ENCODE peak calls at places on chromosomes 13 and 19, in four cellular contexts. One of them, this sample, is unnamed.

GRCh38 chr19:37227996-37228395 is 10.0 kb downstream of the ZNF383 start:
- DNase-seq in H1: no peak
- DNase-seq in HCT116: no peak
- DNase-seq in GM12878: no peak
- DNase-seq in this sample: no peak

GRCh38 chr13:29707876-29708543 is 112.5 kb upstream of the SLC7A1 start:
- DNase-seq in HCT116: peak
- DNase-seq in GM12878: no peak
- DNase-seq in H1: peak
- DNase-seq in this sample: no peak

GRCh38 chr19:5985098-5985783 is 7.3 kb upstream of the RANBP3 start:
- DNase-seq in H1: no peak
- DNase-seq in GM12878: no peak
- DNase-seq in HCT116: no peak
- DNase-seq in this sample: no peak

GRCh38 chr13:79481685-79482052 is 714 bp downstream of the NDFIP2 start:
- DNase-seq in H1: no peak
- DNase-seq in GM12878: no peak
- DNase-seq in HCT116: no peak
- DNase-seq in this sample: no peak

GRCh38 chr13:48644141-48644540 is 9.6 kb upstream of the CYSLTR2 start:
- DNase-seq in HCT116: no peak
- DNase-seq in GM12878: no peak
- DNase-seq in H1: no peak
- DNase-seq in this sample: no peak

GRCh38 chr13:79432992-79433391 is 26.9 kb upstream of the RBM26 start:
- DNase-seq in H1: no peak
- DNase-seq in GM12878: no peak
- DNase-seq in HCT116: no peak
- DNase-seq in this sample: no peak

GRCh38 chr13:110652231-110652730 is 36.9 kb downstream of the NAXD start:
- DNase-seq in GM12878: no peak
- DNase-seq in HCT116: no peak
- DNase-seq in H1: no peak
- DNase-seq in this sample: no peak

GRCh38 chr13:86870388-86870966 is 800.7 kb upstream of the SLITRK5 start:
- DNase-seq in HCT116: no peak
- DNase-seq in GM12878: no peak
- DNase-seq in H1: no peak
- DNase-seq in this sample: no peak

GRCh38 chr13:42720116-42720857 is 61.1 kb upstream of the FAM216B start:
- DNase-seq in HCT116: peak
- DNase-seq in H1: no peak
- DNase-seq in GM12878: peak
- DNase-seq in this sample: peak

GRCh38 chr19:6862673-6863078 is 24.7 kb upstream of the ADGRE1 start:
- DNase-seq in H1: peak
- DNase-seq in GM12878: peak
- DNase-seq in HCT116: peak
- DNase-seq in this sample: peak

GRCh38 chr19:54506079-54506478 is 3.4 kb downstream of the LAIR2 start:
- DNase-seq in GM12878: no peak
- DNase-seq in H1: no peak
- DNase-seq in HCT116: no peak
- DNase-seq in this sample: no peak

GRCh38 chr13:59356607-59357006 is 807.1 kb downstream of the DIAPH3 start:
- DNase-seq in H1: no peak
- DNase-seq in GM12878: no peak
- DNase-seq in HCT116: no peak
- DNase-seq in this sample: no peak

GRCh38 chr19:37007587-37008220 is 70.5 kb upstream of the ZNF420 start:
- DNase-seq in H1: peak
- DNase-seq in GM12878: no peak
- DNase-seq in HCT116: no peak
- DNase-seq in this sample: no peak

GRCh38 chr19:49761249-49761624 is 1.9 kb downstream of the TSKS start:
- DNase-seq in GM12878: no peak
- DNase-seq in HCT116: no peak
- DNase-seq in H1: no peak
- DNase-seq in this sample: no peak

GRCh38 chr19:45211751-45212381 is 33.3 kb downstream of the BLOC1S3 start:
- DNase-seq in GM12878: no peak
- DNase-seq in HCT116: no peak
- DNase-seq in H1: no peak
- DNase-seq in this sample: no peak

GRCh38 chr13:20654156-20654555 is 49.3 kb upstream of the IL17D start:
- DNase-seq in GM12878: no peak
- DNase-seq in HCT116: no peak
- DNase-seq in H1: no peak
- DNase-seq in this sample: no peak

GRCh38 chr13:109868583-109869311 is 82.4 kb upstream of the IRS2 start:
- DNase-seq in HCT116: no peak
- DNase-seq in GM12878: no peak
- DNase-seq in H1: no peak
- DNase-seq in this sample: no peak

GRCh38 chr13:114106991-114107685 is 25.3 kb downstream of the RASA3 start:
- DNase-seq in GM12878: no peak
- DNase-seq in H1: no peak
- DNase-seq in HCT116: no peak
- DNase-seq in this sample: no peak

GRCh38 chr19:3604987-3605343 is 1.7 kb downstream of the TBXA2R start:
- DNase-seq in GM12878: peak
- DNase-seq in H1: no peak
- DNase-seq in HCT116: no peak
- DNase-seq in this sample: no peak

GRCh38 chr13:98201178-98201577 is 24.1 kb upstream of the RNF113B start:
- DNase-seq in HCT116: no peak
- DNase-seq in H1: no peak
- DNase-seq in GM12878: no peak
- DNase-seq in this sample: no peak

GRCh38 chr13:112348642-112349345 is 27.4 kb upstream of the SPACA7 start:
- DNase-seq in H1: no peak
- DNase-seq in HCT116: no peak
- DNase-seq in GM12878: no peak
- DNase-seq in this sample: no peak

GRCh38 chr13:64936879-64937278 is 2293.3 kb downstream of the PCDH9 start:
- DNase-seq in HCT116: no peak
- DNase-seq in H1: no peak
- DNase-seq in GM12878: no peak
- DNase-seq in this sample: no peak

GRCh38 chr19:19043481-19043880 is 10.1 kb downstream of the ARMC6 start:
- DNase-seq in HCT116: no peak
- DNase-seq in H1: no peak
- DNase-seq in GM12878: no peak
- DNase-seq in this sample: no peak

GRCh38 chr19:8363803-8364771 is at the start of gene ANGPTL4:
- DNase-seq in H1: no peak
- DNase-seq in HCT116: peak
- DNase-seq in GM12878: no peak
- DNase-seq in this sample: peak

GRCh38 chr19:38057954-38058690 is 151.1 kb downstream of the SIPA1L3 start:
- DNase-seq in GM12878: no peak
- DNase-seq in H1: no peak
- DNase-seq in HCT116: no peak
- DNase-seq in this sample: peak

GRCh38 chr13:113976711-113977684 is 3.1 kb upstream of the C13orf46 start:
- DNase-seq in HCT116: no peak
- DNase-seq in GM12878: no peak
- DNase-seq in H1: no peak
- DNase-seq in this sample: no peak

GRCh38 chr13:99018418-99019180 is 40.7 kb upstream of the DOCK9 start:
- DNase-seq in H1: no peak
- DNase-seq in HCT116: no peak
- DNase-seq in GM12878: no peak
- DNase-seq in this sample: no peak

GRCh38 chr19:28003543-28003942 is 1209.4 kb downstream of the UQCRFS1 start:
- DNase-seq in HCT116: no peak
- DNase-seq in GM12878: no peak
- DNase-seq in H1: no peak
- DNase-seq in this sample: no peak

GRCh38 chr13:100442095-100442832 is 146.3 kb downstream of the GGACT start:
- DNase-seq in HCT116: no peak
- DNase-seq in H1: no peak
- DNase-seq in GM12878: no peak
- DNase-seq in this sample: no peak

GRCh38 chr19:32199501-32200040 is 145.8 kb upstream of the ZNF507 start:
- DNase-seq in HCT116: no peak
- DNase-seq in H1: no peak
- DNase-seq in GM12878: no peak
- DNase-seq in this sample: no peak

GRCh38 chr19:33150852-33151518 is 19.1 kb downstream of the WDR88 start:
- DNase-seq in GM12878: no peak
- DNase-seq in HCT116: no peak
- DNase-seq in H1: no peak
- DNase-seq in this sample: no peak

GRCh38 chr19:53906211-53907192 is 2.6 kb upstream of the CACNG7 start:
- DNase-seq in GM12878: no peak
- DNase-seq in H1: no peak
- DNase-seq in HCT116: no peak
- DNase-seq in this sample: no peak

GRCh38 chr13:106513608-106514007 is 21.9 kb downstream of the EFNB2 start:
- DNase-seq in HCT116: no peak
- DNase-seq in GM12878: no peak
- DNase-seq in H1: no peak
- DNase-seq in this sample: no peak

GRCh38 chr13:77859450-77859849 is 59.2 kb downstream of the EDNRB start:
- DNase-seq in GM12878: no peak
- DNase-seq in HCT116: no peak
- DNase-seq in H1: no peak
- DNase-seq in this sample: no peak

GRCh38 chr19:31276831-31277230 is 72.4 kb downstream of the TSHZ3 start:
- DNase-seq in GM12878: no peak
- DNase-seq in HCT116: no peak
- DNase-seq in H1: no peak
- DNase-seq in this sample: no peak

GRCh38 chr13:75468098-75468497 is 13.9 kb downstream of the TBC1D4 start:
- DNase-seq in HCT116: no peak
- DNase-seq in H1: no peak
- DNase-seq in GM12878: no peak
- DNase-seq in this sample: no peak

GRCh38 chr19:55546822-55547614 is 1.7 kb upstream of the SBK3 start:
- DNase-seq in HCT116: no peak
- DNase-seq in GM12878: no peak
- DNase-seq in H1: no peak
- DNase-seq in this sample: no peak
- TF ChIP-seq JUND in HCT116: no peak
- TF ChIP-seq JUND in GM12878: no peak
- TF ChIP-seq JUND in H1: no peak
- TF ChIP-seq JUND in this sample: no peak

GRCh38 chr19:405138-405965 is 3.6 kb downstream of the C2CD4C start:
- DNase-seq in GM12878: no peak
- DNase-seq in H1: no peak
- DNase-seq in HCT116: no peak
- DNase-seq in this sample: no peak

GRCh38 chr19:406999-407491 is 1.9 kb downstream of the C2CD4C start:
- DNase-seq in H1: no peak
- DNase-seq in GM12878: no peak
- DNase-seq in HCT116: no peak
- DNase-seq in this sample: no peak

GRCh38 chr19:408441-409005 is 424 bp downstream of the C2CD4C start:
- DNase-seq in HCT116: no peak
- DNase-seq in H1: no peak
- DNase-seq in GM12878: no peak
- DNase-seq in this sample: no peak

GRCh38 chr19:407501-408440 is 1.2 kb downstream of the C2CD4C start:
- DNase-seq in GM12878: no peak
- DNase-seq in HCT116: no peak
- DNase-seq in H1: no peak
- DNase-seq in this sample: no peak

GRCh38 chr19:406121-406711 is 2.7 kb downstream of the C2CD4C start:
- DNase-seq in GM12878: no peak
- DNase-seq in H1: no peak
- DNase-seq in HCT116: no peak
- DNase-seq in this sample: no peak
- TF ChIP-seq JUND in GM12878: no peak
- TF ChIP-seq JUND in H1: no peak
- TF ChIP-seq JUND in HCT116: no peak
- TF ChIP-seq JUND in this sample: no peak

GRCh38 chr13:46749951-46750350 is 47.0 kb downstream of the ESD start:
- DNase-seq in H1: no peak
- DNase-seq in HCT116: no peak
- DNase-seq in GM12878: no peak
- DNase-seq in this sample: no peak

GRCh38 chr13:46747031-46747820 is 49.7 kb downstream of the ESD start:
- DNase-seq in GM12878: no peak
- DNase-seq in H1: no peak
- DNase-seq in HCT116: no peak
- DNase-seq in this sample: no peak

GRCh38 chr13:46751811-46752635 is 44.9 kb downstream of the ESD start:
- DNase-seq in GM12878: peak
- DNase-seq in HCT116: no peak
- DNase-seq in H1: no peak
- DNase-seq in this sample: no peak

GRCh38 chr13:46745062-46745461 is 51.9 kb downstream of the ESD start:
- DNase-seq in HCT116: no peak
- DNase-seq in H1: no peak
- DNase-seq in GM12878: no peak
- DNase-seq in this sample: no peak

DNA sequence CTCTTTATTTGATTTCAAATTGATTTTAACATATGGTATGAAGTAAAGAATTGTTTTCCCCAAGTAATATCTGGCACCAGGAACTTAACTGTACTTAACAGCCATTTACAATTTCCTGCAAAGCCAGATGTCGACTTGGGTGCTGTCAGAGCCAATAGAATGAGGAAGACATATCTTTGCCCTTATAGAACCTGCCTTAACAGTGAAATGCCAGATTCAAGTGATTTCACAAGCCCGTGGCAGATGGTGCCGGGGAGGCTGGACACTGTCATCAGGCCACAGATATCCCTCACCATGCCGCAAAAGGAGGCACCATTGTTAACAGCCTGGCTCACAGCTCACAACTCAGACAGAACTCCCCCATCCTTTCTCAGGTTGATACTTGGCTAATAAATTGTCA is 48.7 kb downstream of the ESD start:
- DNase-seq in H1: no peak
- DNase-seq in HCT116: no peak
- DNase-seq in GM12878: no peak
- DNase-seq in this sample: no peak
- TF ChIP-seq JUND in H1: no peak
- TF ChIP-seq JUND in HCT116: no peak
- TF ChIP-seq JUND in GM12878: no peak
- TF ChIP-seq JUND in this sample: no peak

GRCh38 chr13:32887617-32888016 is 128.6 kb upstream of the KL start:
- DNase-seq in H1: no peak
- DNase-seq in GM12878: no peak
- DNase-seq in HCT116: no peak
- DNase-seq in this sample: no peak

GRCh38 chr13:32880636-32881035 is 135.6 kb upstream of the KL start:
- DNase-seq in GM12878: no peak
- DNase-seq in HCT116: no peak
- DNase-seq in H1: no peak
- DNase-seq in this sample: no peak

GRCh38 chr13:32881074-32881791 is 135.0 kb upstream of the KL start:
- DNase-seq in HCT116: no peak
- DNase-seq in H1: no peak
- DNase-seq in GM12878: no peak
- DNase-seq in this sample: peak

GRCh38 chr13:32881792-32882175 is 134.4 kb upstream of the KL start:
- DNase-seq in H1: no peak
- DNase-seq in HCT116: no peak
- DNase-seq in GM12878: no peak
- DNase-seq in this sample: peak

GRCh38 chr13:32883501-32883900 is 132.7 kb upstream of the KL start:
- DNase-seq in HCT116: no peak
- DNase-seq in GM12878: no peak
- DNase-seq in H1: no peak
- DNase-seq in this sample: no peak
- TF ChIP-seq JUND in HCT116: no peak
- TF ChIP-seq JUND in GM12878: no peak
- TF ChIP-seq JUND in H1: no peak
- TF ChIP-seq JUND in this sample: no peak

This sample was measured in T47D.